ENCODE peak calls at places on chromosomes 2 and 18, in six cellular contexts. Q is Caki2; I is pancreas; S is stimulated activated CD4-positive, alpha-beta T cell treated with anti-CD3 and anti-CD28 coated beads, TNF-alpha, amount 100 ng/mL, for 24 hours; Z is activated T-cell treated with anti-CD3 and anti-CD28 coated beads for 1 hour; V is KBM-7. L is an unnamed sample.

GRCh38 chr2:156649596-156649995 is 213.4 kb downstream of the GPD2 start:
- DNase-seq in Q (no peak), V (no peak), Z (no peak), I (no peak), S (no peak), L (no peak)

GRCh38 chr2:215451012-215451756 is 15.3 kb upstream of the FN1 start:
- DNase-seq in I (no peak), S (no peak), Q (no peak), V (no peak), Z (no peak), L (no peak)

GRCh38 chr2:46530571-46530970 is 51.2 kb downstream of the TMEM247 start:
- DNase-seq in I (no peak), Q (no peak), V (no peak), Z (no peak), S (no peak), L (no peak)

GRCh38 chr2:215882689-215883088 is 130.7 kb downstream of the MREG start:
- DNase-seq in Q (no peak), V (no peak), S (no peak), Z (no peak), I (no peak), L (no peak)

GRCh38 chr2:201008000-201008829 is 44.8 kb upstream of the ORC2 start:
- DNase-seq in Q (peak; percentile 96), S (no peak), I (no peak), Z (no peak), V (no peak), L (no peak)

GRCh38 chr2:18132697-18133096 is 254.2 kb downstream of the KCNS3 start:
- DNase-seq in Q (no peak), Z (no peak), S (no peak), V (no peak), I (no peak), L (no peak)

GRCh38 chr2:84986018-84986417 is 15.1 kb downstream of the KCMF1 start:
- DNase-seq in Q (no peak), V (no peak), I (no peak), Z (no peak), S (no peak), L (no peak)

GRCh38 chr18:12991839-12992216 is 666 bp downstream of the CEP192 start:
- DNase-seq in I (no peak), Q (no peak), S (no peak), Z (no peak), V (no peak), L (no peak)

GRCh38 chr2:132668189-132668833 is 1.7 kb downstream of the LYPD1 start:
- DNase-seq in S (no peak), V (no peak), Q (peak; percentile 64), Z (no peak), I (no peak), L (no peak)

GRCh38 chr18:12079504-12080237 is 14.0 kb upstream of the ANKRD62 start:
- DNase-seq in I (no peak), S (no peak), V (no peak), Q (no peak), Z (no peak), L (no peak)

GRCh38 chr2:190319557-190320498 is at the start of gene HIBCH:
- DNase-seq in I (peak; percentile 99), Q (peak; percentile 99), S (peak; percentile 88), Z (peak; percentile 76), V (peak; percentile 99), L (peak; percentile 84)

GRCh38 chr2:127968610-127969339 is 59.1 kb downstream of the SAP130 start:
- DNase-seq in Q (no peak), V (no peak), Z (no peak), I (no peak), S (no peak), L (no peak)

GRCh38 chr2:239598732-239599090 is 197.9 kb upstream of the HDAC4 start:
- DNase-seq in Q (no peak), S (no peak), I (no peak), Z (no peak), V (no peak), L (no peak)

GRCh38 chr2:4272261-4272858 is 569.0 kb downstream of the DCDC2C start:
- DNase-seq in S (no peak), I (no peak), Q (no peak), V (no peak), Z (no peak), L (no peak)

GRCh38 chr2:111219285-111219684 is 98.6 kb downstream of the BCL2L11 start:
- DNase-seq in Q (no peak), I (no peak), Z (no peak), S (no peak), V (no peak), L (peak; percentile 90)

GRCh38 chr18:27954226-27954625 is 222.7 kb downstream of the CDH2 start:
- DNase-seq in I (no peak), V (no peak), Q (no peak), S (no peak), Z (no peak), L (no peak)

GRCh38 chr2:200479617-200480292 is 30.1 kb downstream of the KCTD18 start:
- DNase-seq in V (no peak), Z (no peak), S (no peak), Q (no peak), I (no peak), L (no peak)

GRCh38 chr2:120733238-120733942 is 2.3 kb upstream of the GLI2 start:
- DNase-seq in Q (no peak), I (no peak), Z (no peak), S (no peak), V (no peak), L (no peak)

GRCh38 chr2:22238967-22239366 is 1115.2 kb downstream of the TDRD15 start:
- DNase-seq in Q (no peak), V (no peak), Z (no peak), S (no peak), I (no peak), L (no peak)

GRCh38 chr2:42929985-42930581 is 137.7 kb upstream of the HAAO start:
- DNase-seq in Q (no peak), V (no peak), Z (no peak), S (no peak), I (no peak), L (no peak)

GRCh38 chr2:10433264-10433947 is 14.7 kb downstream of the ODC1 start:
- DNase-seq in Q (no peak), Z (no peak), S (no peak), V (no peak), I (no peak), L (no peak)

GRCh38 chr2:172252154-172252553 is 149.5 kb upstream of the DLX2 start:
- DNase-seq in V (peak; percentile 75), Z (no peak), S (no peak), I (no peak), Q (no peak), L (no peak)

GRCh38 chr2:21910832-21911507 is 787.2 kb downstream of the TDRD15 start:
- DNase-seq in Q (no peak), V (no peak), Z (no peak), S (no peak), I (no peak), L (no peak)

GRCh38 chr2:67526283-67526682 is 129.2 kb downstream of the ETAA1 start:
- DNase-seq in Z (no peak), Q (no peak), S (no peak), V (no peak), I (no peak), L (no peak)

GRCh38 chr18:61921621-61922235 is 28.9 kb upstream of the RNF152 start:
- DNase-seq in I (no peak), S (no peak), Z (no peak), V (no peak), Q (no peak), L (no peak)

L was measured in GM12864.